ENCODE peak calls at places on chromosomes 3 and 15, in five cellular contexts. O is A172; G is kidney epithelial cell; J is stimulated activated naive B cell treated with anti-CD40 and anti-IgM and Interleukin-4, amounts not matched to agents 10 μg/mL and 1 μg/mL and 100 μg/mL, for 72 hours; T is T follicular helper cell. M is an unnamed sample.

GRCh38 chr3:169628567-169628966 is 34.9 kb downstream of the MECOM start:
- DNase-seq in O (no peak), G (no peak), J (no peak), T (no peak), M (no peak)

GRCh38 chr3:189908646-189909045 is 212.1 kb downstream of the P3H2 start:
- DNase-seq in O (peak), G (peak), J (no peak), T (no peak), M (no peak)

GRCh38 chr15:52100807-52101206 is 11.8 kb downstream of the BCL2L10 start:
- DNase-seq in O (peak), G (peak), J (no peak), T (no peak), M (peak)

GRCh38 chr15:94327356-94327936 is 96.1 kb downstream of the MCTP2 start:
- DNase-seq in O (peak), G (no peak), J (no peak), T (no peak), M (no peak)

GRCh38 chr3:87982421-87982820 is 76.4 kb downstream of the CGGBP1 start:
- DNase-seq in O (no peak), G (no peak), J (no peak), T (no peak), M (no peak)

GRCh38 chr3:36484386-36484785 is 104.1 kb downstream of the STAC start:
- DNase-seq in O (no peak), G (no peak), J (no peak), T (no peak), M (no peak)

GRCh38 chr3:49387721-49388120 is 24.1 kb downstream of the RHOA start:
- DNase-seq in O (no peak), G (no peak), J (no peak), T (no peak), M (no peak)

GRCh38 chr3:177358968-177359600 is 161.8 kb upstream of the TBL1XR1 start:
- DNase-seq in O (peak), G (no peak), J (peak), T (peak), M (no peak)

GRCh38 chr3:47323431-47324277 is 40.9 kb downstream of the KLHL18 start:
- DNase-seq in O (peak), G (no peak), J (no peak), T (no peak), M (no peak)

GRCh38 chr3:71130516-71131384 is 452.8 kb downstream of the FOXP1 start:
- DNase-seq in O (peak), G (peak), J (peak), T (peak), M (no peak)

GRCh38 chr15:74251187-74251811 is 15.2 kb downstream of the CCDC33 start:
- DNase-seq in O (no peak), G (no peak), J (no peak), T (no peak), M (no peak)

GRCh38 chr15:84929795-84930371 is 45.4 kb downstream of the SLC28A1 start:
- DNase-seq in O (peak), G (peak), J (peak), T (no peak), M (no peak)

GRCh38 chr3:72973031-72973723 is 23.4 kb upstream of the PPP4R2 start:
- DNase-seq in O (peak), G (no peak), J (no peak), T (no peak), M (no peak)

GRCh38 chr15:57133127-57133968 is 214.9 kb downstream of the TCF12 start:
- DNase-seq in O (no peak), G (peak), J (no peak), T (no peak), M (no peak)

GRCh38 chr3:15492847-15493360 is 28.6 kb downstream of the COLQ start:
- DNase-seq in O (no peak), G (no peak), J (no peak), T (no peak), M (no peak)

GRCh38 chr3:102529452-102529851 is 94.6 kb downstream of the ZPLD1 start:
- DNase-seq in O (peak), G (no peak), J (no peak), T (no peak), M (no peak)

GRCh38 chr15:38207591-38207990 is 45.0 kb upstream of the SPRED1 start:
- DNase-seq in O (no peak), G (no peak), J (no peak), T (no peak), M (no peak)